ENCODE peak calls at places on chromosome 6, in ten cellular contexts. C is IMR-90, H is lower lobe of right lung, M is endodermal cell, J is heart left ventricle, G is A549, L is AG04450, E is OCI-LY7, A is RWPE1, Y is transverse colon. X is an unnamed sample.

GRCh38 chr6:108671175-108671574 is 110.5 kb downstream of the FOXO3 start:
- DNase-seq in H (no peak), M (no peak), Y (no peak), G (no peak), C (no peak), L (no peak), A (no peak), J (no peak), E (no peak), X (no peak)

GRCh38 chr6:28693033-28693750 is 167.5 kb downstream of the GPX5 start:
- DNase-seq in E (no peak), A (no peak), C (peak; percentile 4), L (no peak), J (no peak), Y (no peak), H (no peak), G (peak; percentile 12), M (no peak), X (no peak)

GRCh38 chr6:157688960-157689599 is 134.0 kb upstream of the SNX9 start:
- DNase-seq in C (peak; percentile 16), J (no peak), L (no peak), A (no peak), M (peak; percentile 73), E (no peak), G (peak; percentile 18), Y (peak; percentile 70), H (no peak), X (no peak)

GRCh38 chr6:169841251-169841650 is 89.8 kb downstream of the ERMARD start:
- DNase-seq in L (no peak), Y (no peak), H (no peak), G (no peak), A (no peak), E (no peak), M (no peak), C (no peak), J (no peak), X (no peak)

GRCh38 chr6:122416825-122417224 is 17.4 kb downstream of the HSF2 start:
- DNase-seq in G (no peak), Y (no peak), M (no peak), H (no peak), J (no peak), C (no peak), L (no peak), E (no peak), A (no peak), X (no peak)

GRCh38 chr6:143410859-143411270 is 39.6 kb downstream of the ADAT2 start:
- DNase-seq in E (no peak), J (no peak), L (no peak), M (no peak), C (peak; percentile 54), G (peak; percentile 90), A (peak; percentile 70), H (no peak), Y (no peak), X (no peak)

GRCh38 chr6:81769834-81770233 is 17.4 kb upstream of the TENT5A start:
- DNase-seq in E (no peak), G (no peak), Y (no peak), C (peak; percentile 54), M (no peak), J (no peak), L (no peak), H (no peak), A (peak; percentile 13), X (no peak)

GRCh38 chr6:84522135-84522535 is 242.3 kb downstream of the TBX18 start:
- DNase-seq in H (no peak), C (peak; percentile 69), M (no peak), A (peak; percentile 66), Y (no peak), G (peak; percentile 69), J (no peak), L (peak; percentile 16), E (no peak), X (no peak)

GRCh38 chr6:148398244-148398643 is 55.6 kb downstream of the SASH1 start:
- DNase-seq in L (no peak), E (no peak), C (no peak), G (no peak), M (no peak), Y (no peak), A (no peak), J (no peak), H (no peak), X (no peak)

GRCh38 chr6:49406241-49406970 is 56.6 kb downstream of the MMUT start:
- DNase-seq in H (no peak), J (no peak), A (no peak), L (no peak), Y (no peak), M (peak; percentile 45), E (no peak), C (no peak), G (no peak), X (no peak)

GRCh38 chr6:75431379-75431778 is 62.2 kb downstream of the FILIP1 start:
- DNase-seq in L (no peak), M (no peak), C (peak; percentile 40), E (no peak), H (no peak), A (no peak), G (peak; percentile 38), J (peak; percentile 78), Y (no peak), X (no peak)

GRCh38 chr6:157962601-157963084 is 19.0 kb upstream of the SYNJ2 start:
- DNase-seq in J (no peak), Y (no peak), M (peak; percentile 31), C (peak; percentile 83), G (no peak), E (no peak), H (no peak), L (no peak), A (no peak), X (no peak)

GRCh38 chr6:169454204-169454871 is 200.7 kb upstream of the THBS2 start:
- DNase-seq in A (no peak), M (no peak), L (peak; percentile 84), E (no peak), Y (no peak), C (peak; percentile 94), G (no peak), J (no peak), H (no peak), X (no peak)

GRCh38 chr6:98532004-98532403 is 302.4 kb upstream of the POU3F2 start:
- DNase-seq in Y (no peak), G (no peak), L (no peak), M (no peak), E (peak; percentile 3), C (no peak), A (no peak), J (no peak), H (no peak), X (no peak)

GRCh38 chr6:54586251-54586650 is 260.3 kb upstream of the FAM83B start:
- DNase-seq in G (no peak), M (no peak), A (peak; percentile 9), L (no peak), E (no peak), C (peak; percentile 47), H (no peak), Y (no peak), J (no peak), X (no peak)

GRCh38 chr6:135851442-135852271 is at the start of gene PDE7B:
- DNase-seq in H (peak; percentile 84), C (peak; percentile 99), L (peak; percentile 97), Y (peak; percentile 74), E (peak; percentile 2), M (peak; percentile 85), J (peak; percentile 89), A (peak; percentile 20), G (peak; percentile 91), X (peak; percentile 89)

GRCh38 chr6:33856034-33856590 is 52.3 kb upstream of the MLN start:
- DNase-seq in Y (no peak), J (no peak), H (no peak), A (no peak), L (no peak), G (no peak), C (no peak), E (no peak), M (no peak), X (no peak)

DNA sequence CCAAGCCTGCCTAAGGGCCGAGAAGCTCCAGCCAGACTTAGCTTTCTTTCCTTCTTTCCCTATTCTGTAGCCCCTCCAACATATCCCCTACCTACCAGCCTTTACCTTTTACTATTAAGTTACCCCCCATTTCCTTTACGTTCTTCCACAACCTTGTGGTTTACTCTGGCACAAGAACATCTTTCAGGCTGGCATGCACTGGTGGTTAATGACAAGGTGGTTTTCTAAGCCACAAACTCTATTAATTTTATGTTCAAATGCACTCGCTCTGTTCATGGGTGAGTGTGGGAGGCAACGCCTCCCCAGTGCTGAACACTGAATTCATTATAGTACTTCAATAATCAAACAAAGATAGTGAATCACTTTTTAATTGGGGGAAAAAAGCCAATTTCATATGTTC is 64.4 kb downstream of the TRERF1 start:
- DNase-seq in L (no peak), E (no peak), A (no peak), H (no peak), C (no peak), J (no peak), Y (no peak), G (no peak), M (no peak), X (no peak)
- H3K27ac ChIP-seq in L (no peak overlapping the region), E (no peak overlapping the region), A (no peak overlapping the region), H (no peak overlapping the region), C (no peak overlapping the region), J (no peak overlapping the region), Y (no peak overlapping the region), G (no peak overlapping the region), M (no peak overlapping the region), X (no peak overlapping the region)

GRCh38 chr6:127968394-127968793 is 67.5 kb upstream of the THEMIS start:
- DNase-seq in A (no peak), M (no peak), L (no peak), G (no peak), H (no peak), Y (no peak), E (no peak), C (no peak), J (no peak), X (no peak)
- TF ChIP-seq CTCF in A (no peak), M (peak; percentile 36), L (peak; percentile 11), G (no peak), H (no peak), Y (no peak), E (no peak), C (no peak), J (no peak), X (no peak)

GRCh38 chr6:5529733-5530132 is 268.4 kb downstream of the FARS2 start:
- DNase-seq in H (no peak), G (no peak), J (no peak), C (no peak), A (no peak), E (peak; percentile 2), M (no peak), Y (no peak), L (no peak), X (no peak)
- H3K27ac ChIP-seq in H (no peak overlapping the region), G (no peak overlapping the region), J (no peak overlapping the region), C (no peak overlapping the region), A (no peak overlapping the region), E (no peak overlapping the region), M (no peak overlapping the region), Y (no peak overlapping the region), L (no peak overlapping the region), X (no peak overlapping the region)

DNA sequence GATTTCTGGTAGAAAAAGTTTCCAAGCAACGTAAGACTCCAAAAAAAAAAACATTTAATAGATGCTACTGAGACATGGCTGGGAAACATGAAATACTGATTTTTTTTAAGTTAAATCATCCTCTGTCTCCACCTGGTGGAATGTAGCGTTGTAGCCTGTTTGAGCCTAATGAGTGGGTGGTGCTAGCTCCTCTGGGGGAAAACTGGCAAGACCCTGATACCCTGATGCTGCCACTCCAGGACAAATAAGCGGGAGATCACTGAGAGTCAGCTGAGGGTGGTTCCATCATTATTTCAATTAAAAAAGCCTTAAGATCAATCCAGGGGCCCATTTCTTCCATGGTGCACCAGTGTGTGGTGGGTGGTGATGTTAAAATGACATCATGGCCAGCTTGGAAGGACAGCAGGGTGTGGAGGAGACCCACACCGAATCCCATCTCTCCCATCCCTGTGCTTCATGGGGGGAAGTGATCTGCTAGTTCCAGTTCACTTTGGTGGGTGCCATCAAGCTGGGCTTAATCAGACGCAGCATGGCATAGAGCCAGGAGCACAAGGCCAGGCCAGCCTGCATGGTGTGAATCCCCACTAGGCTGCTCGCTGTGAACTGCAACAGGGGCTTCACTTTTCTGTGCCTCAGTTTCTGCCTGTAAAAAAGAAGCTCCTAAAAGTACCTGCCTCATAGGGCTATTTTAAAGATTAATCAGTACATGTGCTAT is 12.8 kb upstream of the MRPS10 start:
- DNase-seq in H (no peak), A (peak; percentile 50), J (no peak), E (peak; percentile 29), C (peak; percentile 33), G (no peak), L (no peak), M (peak; percentile 59), Y (no peak), X (no peak)
- TF ChIP-seq CTCF in H (no peak), A (peak; percentile 51), J (peak; percentile 17), E (peak; percentile 75), C (peak; percentile 41), G (peak; percentile 58), L (peak; percentile 56), M (peak; percentile 75), Y (no peak), X (no peak)

X was measured in left lung.